ENCODE peak calls at places on chromosomes 7 and 10, in four cellular contexts. One of them, this sample, is unnamed.

GRCh38 chr10:34526186-34526585 is 288.9 kb downstream of the PARD3 start:
- DNase-seq in hepatocyte: no peak
- DNase-seq in tibial nerve: no peak
- DNase-seq in cardiac muscle cell: no peak
- DNase-seq in this sample: no peak

GRCh38 chr7:116799912-116800311 is 62.5 kb upstream of the CAPZA2 start:
- DNase-seq in hepatocyte: no peak
- DNase-seq in tibial nerve: no peak
- DNase-seq in cardiac muscle cell: no peak
- DNase-seq in this sample: no peak

GRCh38 chr7:132872034-132872433 is 209.9 kb downstream of the CHCHD3 start:
- DNase-seq in cardiac muscle cell: no peak
- DNase-seq in tibial nerve: no peak
- DNase-seq in hepatocyte: no peak
- DNase-seq in this sample: no peak

GRCh38 chr7:92563345-92563744 is 26.8 kb downstream of the FAM133B start:
- DNase-seq in cardiac muscle cell: no peak
- DNase-seq in tibial nerve: no peak
- DNase-seq in hepatocyte: no peak
- DNase-seq in this sample: no peak

GRCh38 chr7:74026406-74027123 is 1.4 kb upstream of the ELN start:
- DNase-seq in tibial nerve: peak; percentile 96
- DNase-seq in cardiac muscle cell: peak; percentile 70
- DNase-seq in hepatocyte: peak; percentile 78
- DNase-seq in this sample: peak; percentile 88

GRCh38 chr10:8273749-8274148 is 219.3 kb downstream of the GATA3 start:
- DNase-seq in hepatocyte: no peak
- DNase-seq in tibial nerve: no peak
- DNase-seq in cardiac muscle cell: no peak
- DNase-seq in this sample: no peak

GRCh38 chr10:126097558-126098215 is 201.3 kb downstream of the FANK1 start:
- DNase-seq in cardiac muscle cell: no peak
- DNase-seq in hepatocyte: no peak
- DNase-seq in tibial nerve: no peak
- DNase-seq in this sample: no peak

GRCh38 chr7:121139427-121139826 is 150.9 kb downstream of the CPED1 start:
- DNase-seq in hepatocyte: no peak
- DNase-seq in tibial nerve: no peak
- DNase-seq in cardiac muscle cell: no peak
- DNase-seq in this sample: no peak

GRCh38 chr10:100825946-100826660 is 80.7 kb downstream of the PAX2 start:
- DNase-seq in tibial nerve: no peak
- DNase-seq in cardiac muscle cell: no peak
- DNase-seq in hepatocyte: no peak
- DNase-seq in this sample: no peak

GRCh38 chr7:103990991-103991390 is 1.5 kb upstream of the RELN start:
- DNase-seq in hepatocyte: no peak
- DNase-seq in tibial nerve: no peak
- DNase-seq in cardiac muscle cell: peak; percentile 25
- DNase-seq in this sample: no peak

GRCh38 chr7:38199154-38199553 is 21.1 kb downstream of the STARD3NL start:
- DNase-seq in cardiac muscle cell: no peak
- DNase-seq in hepatocyte: no peak
- DNase-seq in tibial nerve: no peak
- DNase-seq in this sample: no peak

GRCh38 chr10:100912013-100912608 is 652 bp upstream of the SLF2 start:
- DNase-seq in hepatocyte: peak; percentile 40
- DNase-seq in tibial nerve: no peak
- DNase-seq in cardiac muscle cell: no peak
- DNase-seq in this sample: no peak

GRCh38 chr7:151142686-151143040 is 24.8 kb downstream of the GBX1 start:
- DNase-seq in hepatocyte: no peak
- DNase-seq in tibial nerve: no peak
- DNase-seq in cardiac muscle cell: peak; percentile 67
- DNase-seq in this sample: peak; percentile 49

GRCh38 chr10:89392974-89393373 is 551 bp downstream of the IFIT1 start:
- DNase-seq in hepatocyte: peak; percentile 76
- DNase-seq in cardiac muscle cell: peak; percentile 38
- DNase-seq in tibial nerve: peak; percentile 53
- DNase-seq in this sample: no peak

GRCh38 chr10:130189466-130190064 is 53.4 kb downstream of the GLRX3 start:
- DNase-seq in tibial nerve: no peak
- DNase-seq in cardiac muscle cell: no peak
- DNase-seq in hepatocyte: no peak
- DNase-seq in this sample: no peak

GRCh38 chr10:95234951-95235350 is 40.9 kb downstream of the ACSM6 start:
- DNase-seq in tibial nerve: no peak
- DNase-seq in hepatocyte: no peak
- DNase-seq in cardiac muscle cell: no peak
- DNase-seq in this sample: no peak

GRCh38 chr10:5959581-5960069 is 17.7 kb downstream of the IL15RA start:
- DNase-seq in hepatocyte: no peak
- DNase-seq in cardiac muscle cell: no peak
- DNase-seq in tibial nerve: no peak
- DNase-seq in this sample: no peak

GRCh38 chr7:35015346-35015859 is 21.9 kb downstream of the DPY19L1 start:
- DNase-seq in tibial nerve: no peak
- DNase-seq in hepatocyte: no peak
- DNase-seq in cardiac muscle cell: no peak
- DNase-seq in this sample: no peak

GRCh38 chr7:80910228-80910627 is 8.6 kb downstream of the SEMA3C start:
- DNase-seq in tibial nerve: no peak
- DNase-seq in cardiac muscle cell: no peak
- DNase-seq in hepatocyte: no peak
- DNase-seq in this sample: no peak

GRCh38 chr10:649798-650690 is 39.4 kb downstream of the DIP2C start:
- DNase-seq in hepatocyte: peak; percentile 86
- DNase-seq in cardiac muscle cell: no peak
- DNase-seq in tibial nerve: no peak
- DNase-seq in this sample: no peak

GRCh38 chr10:75350791-75351190 is 50.8 kb downstream of the ZNF503 start:
- DNase-seq in tibial nerve: no peak
- DNase-seq in hepatocyte: no peak
- DNase-seq in cardiac muscle cell: no peak
- DNase-seq in this sample: no peak

GRCh38 chr10:132571565-132572544 is 34.3 kb downstream of the INPP5A start:
- DNase-seq in cardiac muscle cell: peak; percentile 25
- DNase-seq in tibial nerve: no peak
- DNase-seq in hepatocyte: peak; percentile 89
- DNase-seq in this sample: peak; percentile 87

GRCh38 chr10:42962120-42962901 is 114.6 kb upstream of the RET start:
- DNase-seq in tibial nerve: no peak
- DNase-seq in cardiac muscle cell: no peak
- DNase-seq in hepatocyte: no peak
- DNase-seq in this sample: peak; percentile 69

GRCh38 chr10:122939819-122940543 is 14.0 kb downstream of the C10orf88 start:
- DNase-seq in cardiac muscle cell: no peak
- DNase-seq in tibial nerve: no peak
- DNase-seq in hepatocyte: no peak
- DNase-seq in this sample: no peak

GRCh38 chr7:17651926-17652385 is 288.3 kb downstream of the SNX13 start:
- DNase-seq in hepatocyte: peak; percentile 10
- DNase-seq in tibial nerve: peak; percentile 68
- DNase-seq in cardiac muscle cell: no peak
- DNase-seq in this sample: no peak

GRCh38 chr10:44384601-44385422 is at the start of gene CXCL12:
- DNase-seq in tibial nerve: no peak
- DNase-seq in cardiac muscle cell: peak; percentile 65
- DNase-seq in hepatocyte: peak; percentile 44
- DNase-seq in this sample: peak; percentile 66

GRCh38 chr10:46992794-46993552 is 81.7 kb downstream of the PTPN20 start:
- DNase-seq in hepatocyte: peak; percentile 18
- DNase-seq in cardiac muscle cell: peak; percentile 47
- DNase-seq in tibial nerve: peak; percentile 43
- DNase-seq in this sample: peak; percentile 34

GRCh38 chr10:102945989-102946388 is 27.9 kb downstream of the CNNM2 start:
- DNase-seq in hepatocyte: no peak
- DNase-seq in tibial nerve: no peak
- DNase-seq in cardiac muscle cell: peak; percentile 22
- DNase-seq in this sample: no peak

GRCh38 chr7:118870187-118870586 is 645.7 kb downstream of the ANKRD7 start:
- DNase-seq in tibial nerve: no peak
- DNase-seq in cardiac muscle cell: peak; percentile 23
- DNase-seq in hepatocyte: no peak
- DNase-seq in this sample: no peak

GRCh38 chr10:124709862-124710261 is 34.3 kb downstream of the FAM53B start:
- DNase-seq in tibial nerve: no peak
- DNase-seq in hepatocyte: no peak
- DNase-seq in cardiac muscle cell: no peak
- DNase-seq in this sample: peak; percentile 83

GRCh38 chr10:6400331-6400730 is 179.7 kb downstream of the PRKCQ start:
- DNase-seq in hepatocyte: no peak
- DNase-seq in tibial nerve: no peak
- DNase-seq in cardiac muscle cell: no peak
- DNase-seq in this sample: no peak

GRCh38 chr7:21603477-21603876 is 60.6 kb downstream of the DNAH11 start:
- DNase-seq in hepatocyte: no peak
- DNase-seq in cardiac muscle cell: no peak
- DNase-seq in tibial nerve: no peak
- DNase-seq in this sample: no peak

GRCh38 chr10:109239371-109239770 is 683.9 kb downstream of the XPNPEP1 start:
- DNase-seq in cardiac muscle cell: no peak
- DNase-seq in hepatocyte: no peak
- DNase-seq in tibial nerve: no peak
- DNase-seq in this sample: no peak

GRCh38 chr10:99742701-99743100 is 10.7 kb downstream of the CUTC start:
- DNase-seq in tibial nerve: no peak
- DNase-seq in hepatocyte: no peak
- DNase-seq in cardiac muscle cell: no peak
- DNase-seq in this sample: no peak

GRCh38 chr10:84348860-84349259 is 20.5 kb downstream of the CCSER2 start:
- DNase-seq in hepatocyte: no peak
- DNase-seq in cardiac muscle cell: no peak
- DNase-seq in tibial nerve: no peak
- DNase-seq in this sample: no peak

GRCh38 chr7:50364645-50365044 is 60.1 kb downstream of the IKZF1 start:
- DNase-seq in cardiac muscle cell: no peak
- DNase-seq in tibial nerve: no peak
- DNase-seq in hepatocyte: no peak
- DNase-seq in this sample: no peak

GRCh38 chr10:128633864-128634541 is 507.8 kb upstream of the MKI67 start:
- DNase-seq in tibial nerve: peak; percentile 16
- DNase-seq in cardiac muscle cell: peak; percentile 28
- DNase-seq in hepatocyte: peak; percentile 34
- DNase-seq in this sample: no peak

GRCh38 chr10:28892818-28893547 is 215.7 kb downstream of the BAMBI start:
- DNase-seq in hepatocyte: no peak
- DNase-seq in cardiac muscle cell: no peak
- DNase-seq in tibial nerve: no peak
- DNase-seq in this sample: no peak

GRCh38 chr7:92768501-92769360 is 67.6 kb downstream of the CDK6 start:
- DNase-seq in cardiac muscle cell: no peak
- DNase-seq in tibial nerve: no peak
- DNase-seq in hepatocyte: no peak
- DNase-seq in this sample: no peak

GRCh38 chr10:118273662-118274061 is 68.5 kb downstream of the FAM204A start:
- DNase-seq in hepatocyte: no peak
- DNase-seq in cardiac muscle cell: no peak
- DNase-seq in tibial nerve: no peak
- DNase-seq in this sample: no peak
- H3K4me3 ChIP-seq in hepatocyte: no peak overlapping the region
- H3K4me3 ChIP-seq in cardiac muscle cell: no peak overlapping the region
- H3K4me3 ChIP-seq in tibial nerve: no peak overlapping the region
- H3K4me3 ChIP-seq in this sample: no peak overlapping the region

GRCh38 chr10:93384006-93384405 is 98.1 kb downstream of the MYOF start:
- DNase-seq in hepatocyte: no peak
- DNase-seq in tibial nerve: no peak
- DNase-seq in cardiac muscle cell: no peak
- DNase-seq in this sample: no peak
- H3K36me3 ChIP-seq in hepatocyte: no peaks in the 10 kb centered on the region
- H3K36me3 ChIP-seq in tibial nerve: no peaks in the 10 kb centered on the region
- H3K36me3 ChIP-seq in cardiac muscle cell: no peaks in the 10 kb centered on the region
- H3K36me3 ChIP-seq in this sample: no peaks in the 10 kb centered on the region

GRCh38 chr10:73576178-73576889 is 14.8 kb downstream of the USP54 start:
- DNase-seq in hepatocyte: peak; percentile 43
- DNase-seq in tibial nerve: peak; percentile 81
- DNase-seq in cardiac muscle cell: no peak
- DNase-seq in this sample: no peak
- H3K27ac ChIP-seq in hepatocyte: peak overlapping the region; percentile 72
- H3K27ac ChIP-seq in tibial nerve: peak overlapping the region; percentile 79
- H3K27ac ChIP-seq in cardiac muscle cell: no peak overlapping the region
- H3K27ac ChIP-seq in this sample: peak overlapping the region; percentile 90

GRCh38 chr10:27413387-27413786 is 90.7 kb upstream of the RAB18 start:
- DNase-seq in cardiac muscle cell: no peak
- DNase-seq in tibial nerve: no peak
- DNase-seq in hepatocyte: no peak
- DNase-seq in this sample: no peak

GRCh38 chr10:27410153-27410552 is 94.0 kb upstream of the RAB18 start:
- DNase-seq in tibial nerve: no peak
- DNase-seq in cardiac muscle cell: no peak
- DNase-seq in hepatocyte: no peak
- DNase-seq in this sample: no peak

GRCh38 chr10:27413831-27414348 is 90.2 kb upstream of the RAB18 start:
- DNase-seq in tibial nerve: no peak
- DNase-seq in cardiac muscle cell: no peak
- DNase-seq in hepatocyte: no peak
- DNase-seq in this sample: no peak
- H3K4me3 ChIP-seq in tibial nerve: no peak overlapping the region
- H3K4me3 ChIP-seq in cardiac muscle cell: no peak overlapping the region
- H3K4me3 ChIP-seq in hepatocyte: no peak overlapping the region
- H3K4me3 ChIP-seq in this sample: no peak overlapping the region